ENCODE peak calls at places on chromosomes 1 and 21, in seven cellular contexts. G, F, Q, J, R, L and A are unnamed samples.

GRCh38 chr1:151945725-151946365 is 36.5 kb upstream of the THEM4 start:
- DNase-seq in Q (peak), F (no peak), G (peak), J (peak), R (peak), L (peak), A (peak)

GRCh38 chr1:29415156-29415830 is 179.0 kb downstream of the PTPRU start:
- DNase-seq in R (peak), F (no peak), G (no peak), L (no peak), Q (peak), J (no peak), A (no peak)

GRCh38 chr21:44085491-44086321 is 21.5 kb upstream of the PWP2 start:
- DNase-seq in G (no peak), F (no peak), R (no peak), Q (no peak), L (no peak), J (no peak), A (peak)

GRCh38 chr1:162035241-162035640 is 11.6 kb upstream of the OLFML2B start:
- DNase-seq in Q (peak), J (no peak), F (no peak), G (no peak), L (no peak), R (no peak), A (peak)

GRCh38 chr1:177756161-177756560 is 213.7 kb downstream of the SEC16B start:
- DNase-seq in Q (no peak), G (no peak), J (no peak), F (no peak), L (no peak), R (no peak), A (no peak)

GRCh38 chr1:167472729-167473529 is 45.4 kb downstream of the CD247 start:
- DNase-seq in G (no peak), R (no peak), J (peak), L (no peak), F (no peak), Q (no peak), A (no peak)

GRCh38 chr1:20411196-20411980 is 74.6 kb downstream of the CAMK2N1 start:
- DNase-seq in L (peak), Q (peak), G (no peak), R (no peak), F (no peak), J (no peak), A (peak)

GRCh38 chr1:151340870-151341754 is 5.9 kb downstream of the RFX5 start:
- DNase-seq in Q (peak), R (peak), L (peak), G (peak), J (peak), F (peak), A (peak)

GRCh38 chr21:21187579-21187978 is 189.4 kb downstream of the NCAM2 start:
- DNase-seq in G (no peak), Q (peak), F (no peak), L (no peak), J (no peak), R (no peak), A (no peak)

GRCh38 chr1:25126568-25126967 is 105.7 kb downstream of the SYF2 start:
- DNase-seq in Q (no peak), G (no peak), L (no peak), J (no peak), R (no peak), F (no peak), A (no peak)

GRCh38 chr1:87155648-87156047 is 173.0 kb upstream of the LMO4 start:
- DNase-seq in F (no peak), Q (no peak), L (no peak), G (no peak), J (no peak), R (no peak), A (no peak)

GRCh38 chr1:28112388-28113311 is 24.2 kb upstream of the EYA3 start:
- DNase-seq in F (no peak), R (peak), L (no peak), G (no peak), J (no peak), Q (peak), A (peak)

GRCh38 chr1:16275591-16275990 is 38.6 kb upstream of the CPLANE2 start:
- DNase-seq in Q (no peak), F (no peak), J (no peak), R (no peak), L (no peak), G (no peak), A (no peak)

GRCh38 chr1:145740269-145740668 is 21.0 kb downstream of the CD160 start:
- DNase-seq in J (no peak), F (no peak), L (peak), R (no peak), Q (no peak), G (no peak), A (no peak)

GRCh38 chr1:30780409-30780808 is 22.8 kb upstream of the LAPTM5 start:
- DNase-seq in Q (no peak), J (no peak), G (no peak), L (no peak), F (no peak), R (no peak), A (no peak)

GRCh38 chr1:36156329-36157114 is 562 bp downstream of the MAP7D1 start:
- DNase-seq in G (no peak), L (no peak), R (peak), Q (peak), J (peak), F (no peak), A (peak)

GRCh38 chr1:10644307-10645128 is 151.9 kb downstream of the CASZ1 start:
- DNase-seq in Q (no peak), G (no peak), F (no peak), J (no peak), L (no peak), R (no peak), A (no peak)

GRCh38 chr21:41956926-41957729 is 3.3 kb upstream of the C2CD2 start:
- DNase-seq in R (no peak), J (no peak), G (no peak), Q (peak), L (peak), F (no peak), A (no peak)

GRCh38 chr1:56477164-56478111 is 101.9 kb downstream of the PLPP3 start:
- DNase-seq in F (no peak), R (no peak), G (no peak), Q (peak), J (no peak), L (no peak), A (peak)

GRCh38 chr1:162878000-162878596 is 17.1 kb upstream of the CCDC190 start:
- DNase-seq in J (no peak), G (no peak), R (peak), Q (peak), L (peak), F (peak), A (peak)

GRCh38 chr1:112298558-112298957 is 97.5 kb upstream of the CTTNBP2NL start:
- DNase-seq in L (peak), J (no peak), F (no peak), R (peak), Q (peak), G (no peak), A (peak)

GRCh38 chr21:23083242-23083641 is 2085.0 kb downstream of the NCAM2 start:
- DNase-seq in R (no peak), G (no peak), Q (no peak), L (no peak), J (no peak), F (no peak), A (no peak)

GRCh38 chr1:21950734-21951575 is 13.8 kb upstream of the HSPG2 start:
- DNase-seq in J (no peak), R (no peak), Q (no peak), F (no peak), G (no peak), L (no peak), A (no peak)

GRCh38 chr1:210647406-210648333 is 319.0 kb downstream of the HHAT start:
- DNase-seq in Q (no peak), L (peak), J (no peak), R (no peak), G (no peak), F (no peak), A (no peak)

GRCh38 chr1:110770832-110771231 is 96.1 kb upstream of the KCNA3 start:
- DNase-seq in F (no peak), Q (no peak), L (no peak), R (no peak), J (no peak), G (no peak), A (no peak)

GRCh38 chr1:201405484-201405831 is 6.3 kb upstream of the LAD1 start:
- DNase-seq in G (no peak), J (no peak), Q (peak), L (no peak), R (no peak), F (no peak), A (no peak)

GRCh38 chr1:172144445-172145060 is 275.9 kb upstream of the C1orf105 start:
- DNase-seq in Q (no peak), R (no peak), L (peak), F (no peak), G (no peak), J (no peak), A (peak)

GRCh38 chr1:119569095-119569494 is 62.1 kb downstream of the HSD3B1 start:
- DNase-seq in G (no peak), Q (no peak), J (no peak), F (no peak), L (no peak), R (no peak), A (no peak)

GRCh38 chr1:204828352-204828850 is 42.3 kb upstream of the NFASC start:
- DNase-seq in J (no peak), F (peak), Q (peak), R (peak), L (no peak), G (no peak), A (peak)

GRCh38 chr1:200211157-200211556 is 183.6 kb downstream of the NR5A2 start:
- DNase-seq in L (no peak), R (no peak), F (no peak), Q (no peak), G (no peak), J (no peak), A (no peak)